ENCODE peak calls at places on chromosomes 16 and 17, in four cellular contexts. C is A549, A is K562, N is HepG2. E is an unnamed sample.

GRCh38 chr16:24491721-24492120 is 47.6 kb upstream of the RBBP6 start:
- DNase-seq in A (no peak), C (no peak), N (no peak), E (no peak)

GRCh38 chr17:57463103-57463885 is 207.0 kb downstream of the MSI2 start:
- DNase-seq in A (peak), N (peak), C (peak), E (peak)

GRCh38 chr16:4624827-4625616 is 396 bp downstream of the MGRN1 start:
- DNase-seq in A (peak), N (peak), C (no peak), E (peak)

GRCh38 chr16:78045865-78046581 is 23.7 kb downstream of the CLEC3A start:
- DNase-seq in A (peak), C (peak), N (peak), E (peak)

GRCh38 chr16:83995756-83996155 is 27.7 kb downstream of the NECAB2 start:
- DNase-seq in N (no peak), C (no peak), A (peak), E (peak)

GRCh38 chr16:24552705-24553104 is 13.3 kb downstream of the RBBP6 start:
- DNase-seq in N (no peak), A (no peak), C (no peak), E (no peak)

GRCh38 chr16:48321307-48322036 is 63.7 kb downstream of the SIAH1 start:
- DNase-seq in C (no peak), N (no peak), A (no peak), E (peak)

GRCh38 chr17:47618416-47618815 is 31.3 kb upstream of the KPNB1 start:
- DNase-seq in A (no peak), C (peak), N (peak), E (peak)

GRCh38 chr16:71500964-71501363 is 11.8 kb upstream of the ZNF19 start:
- DNase-seq in C (no peak), N (no peak), A (no peak), E (no peak)

GRCh38 chr17:9023389-9024210 is 2.3 kb downstream of the NTN1 start:
- DNase-seq in N (no peak), A (no peak), C (no peak), E (no peak)

GRCh38 chr16:10511829-10512228 is 68.6 kb downstream of the EMP2 start:
- DNase-seq in A (no peak), C (no peak), N (no peak), E (no peak)

GRCh38 chr17:81922566-81923301 is 4.8 kb upstream of the SIRT7 start:
- DNase-seq in C (no peak), A (peak), N (no peak), E (no peak)

GRCh38 chr16:49382916-49383315 is 9.3 kb downstream of the C16orf78 start:
- DNase-seq in N (peak), A (peak), C (no peak), E (no peak)

GRCh38 chr17:556431-556995 is 158.1 kb downstream of the VPS53 start:
- DNase-seq in N (no peak), A (no peak), C (no peak), E (no peak)

GRCh38 chr17:69523252-69523861 is 108.9 kb downstream of the MAP2K6 start:
- DNase-seq in N (peak), C (peak), A (peak), E (peak)

GRCh38 chr16:49608801-49609200 is 235.2 kb downstream of the C16orf78 start:
- DNase-seq in N (peak), A (peak), C (no peak), E (peak)

GRCh38 chr17:2068589-2069051 is 13.7 kb downstream of the HIC1 start:
- DNase-seq in A (no peak), C (no peak), N (no peak), E (peak)

GRCh38 chr16:57514891-57515600 is 21.3 kb downstream of the CCDC102A start:
- DNase-seq in A (no peak), C (no peak), N (no peak), E (no peak)

GRCh38 chr16:67649494-67649931 is 4.6 kb downstream of the CARMIL2 start:
- DNase-seq in C (no peak), N (no peak), A (no peak), E (no peak)

GRCh38 chr17:28460901-28461300 is 12.5 kb upstream of the SLC13A2 start:
- DNase-seq in N (no peak), A (no peak), C (no peak), E (no peak)

GRCh38 chr17:29138991-29139682 is 41.1 kb downstream of the MYO18A start:
- DNase-seq in N (no peak), C (no peak), A (no peak), E (no peak)

GRCh38 chr17:38604479-38605229 is 1.1 kb downstream of the SRCIN1 start:
- DNase-seq in N (peak), A (peak), C (peak), E (no peak)

GRCh38 chr17:11272191-11272590 is 31.2 kb downstream of the SHISA6 start:
- DNase-seq in N (no peak), C (no peak), A (no peak), E (no peak)

GRCh38 chr17:35241520-35241919 is 1.4 kb upstream of the SLFN5 start:
- DNase-seq in A (no peak), N (no peak), C (no peak), E (no peak)

GRCh38 chr16:81469710-81470481 is 25.3 kb downstream of the CMIP start:
- DNase-seq in C (no peak), N (no peak), A (peak), E (no peak)

GRCh38 chr17:58335779-58336455 is 7.3 kb upstream of the TSPOAP1 start:
- DNase-seq in C (no peak), N (peak), A (peak), E (no peak)

GRCh38 chr16:66605177-66605999 is 884 bp downstream of the CMTM3 start:
- DNase-seq in C (peak), N (peak), A (peak), E (peak)

GRCh38 chr17:32928527-32929287 is 754 bp downstream of the TMEM98 start:
- DNase-seq in C (no peak), N (no peak), A (no peak), E (peak)

GRCh38 chr17:76558210-76559095 is 18.6 kb downstream of the PRCD start:
- DNase-seq in C (no peak), N (no peak), A (peak), E (peak)

GRCh38 chr16:51343411-51343810 is 192.3 kb upstream of the SALL1 start:
- DNase-seq in N (no peak), A (no peak), C (no peak), E (peak)

GRCh38 chr17:49121696-49122292 is 10.8 kb upstream of the B4GALNT2 start:
- DNase-seq in A (no peak), C (no peak), N (no peak), E (no peak)

GRCh38 chr16:81314603-81315270 is at the start of gene GAN:
- DNase-seq in A (peak), C (peak), N (peak), E (peak)

GRCh38 chr17:61478026-61478789 is 26.0 kb downstream of the TBX4 start:
- DNase-seq in A (no peak), N (no peak), C (no peak), E (peak)

GRCh38 chr16:67723151-67723915 is 4.2 kb upstream of the GFOD2 start:
- DNase-seq in N (no peak), C (no peak), A (no peak), E (peak)

GRCh38 chr16:77298638-77299360 is 99.6 kb downstream of the SYCE1L start:
- DNase-seq in N (no peak), C (peak), A (no peak), E (peak)

GRCh38 chr16:68644715-68645493 is at the start of gene CDH3:
- DNase-seq in C (no peak), N (no peak), A (no peak), E (no peak)

DNA sequence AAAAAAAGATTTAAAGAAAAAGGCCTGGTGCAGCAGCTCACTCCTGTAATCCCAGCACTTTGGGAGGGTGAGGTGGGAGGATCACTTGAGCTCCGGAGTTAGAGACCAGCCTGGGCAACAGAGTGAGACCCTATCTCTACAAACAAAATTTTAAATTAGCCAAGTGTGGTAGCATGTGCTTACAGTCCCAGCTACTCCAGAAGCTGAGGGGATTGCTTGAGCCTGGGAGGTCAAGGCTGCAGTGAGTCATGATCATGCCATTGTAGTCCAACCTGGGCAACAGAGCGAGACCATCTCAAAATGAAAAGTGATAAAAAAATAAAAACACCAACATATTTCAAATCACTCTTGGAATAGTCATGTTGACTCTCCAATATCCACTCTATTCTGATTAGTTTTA is 2.7 kb upstream of the KANSL1 start:
- DNase-seq in C (no peak), A (no peak), N (no peak), E (no peak)
- TF ChIP-seq MAZ in C (no peak), A (no peak), N (no peak), E (no peak)

GRCh38 chr17:64131606-64132270 is 1.8 kb upstream of the ERN1 start:
- DNase-seq in A (no peak), C (no peak), N (no peak), E (no peak)

GRCh38 chr17:64134216-64134970 is 4.4 kb upstream of the ERN1 start:
- DNase-seq in C (no peak), N (peak), A (no peak), E (no peak)

GRCh38 chr17:64134996-64135395 is 5.1 kb upstream of the ERN1 start:
- DNase-seq in C (no peak), N (no peak), A (no peak), E (no peak)

GRCh38 chr17:64130559-64131001 is 636 bp upstream of the ERN1 start:
- DNase-seq in A (no peak), C (no peak), N (no peak), E (peak)

GRCh38 chr17:64133546-64134215 is 3.7 kb upstream of the ERN1 start:
- DNase-seq in A (peak), C (peak), N (peak), E (peak)
- TF ChIP-seq MAZ in A (no peak), C (no peak), N (no peak), E (no peak)

GRCh38 chr17:80147035-80147939 is at the start of gene EIF4A3:
- DNase-seq in A (peak), N (peak), C (peak), E (peak)

GRCh38 chr17:80142929-80143328 is 4.0 kb downstream of the EIF4A3 start:
- DNase-seq in N (no peak), C (no peak), A (no peak), E (no peak)

GRCh38 chr17:80145076-80146075 is 1.6 kb downstream of the EIF4A3 start:
- DNase-seq in A (no peak), C (no peak), N (no peak), E (peak)

GRCh38 chr17:80141463-80142165 is 5.3 kb downstream of the EIF4A3 start:
- DNase-seq in N (no peak), C (no peak), A (no peak), E (no peak)

DNA sequence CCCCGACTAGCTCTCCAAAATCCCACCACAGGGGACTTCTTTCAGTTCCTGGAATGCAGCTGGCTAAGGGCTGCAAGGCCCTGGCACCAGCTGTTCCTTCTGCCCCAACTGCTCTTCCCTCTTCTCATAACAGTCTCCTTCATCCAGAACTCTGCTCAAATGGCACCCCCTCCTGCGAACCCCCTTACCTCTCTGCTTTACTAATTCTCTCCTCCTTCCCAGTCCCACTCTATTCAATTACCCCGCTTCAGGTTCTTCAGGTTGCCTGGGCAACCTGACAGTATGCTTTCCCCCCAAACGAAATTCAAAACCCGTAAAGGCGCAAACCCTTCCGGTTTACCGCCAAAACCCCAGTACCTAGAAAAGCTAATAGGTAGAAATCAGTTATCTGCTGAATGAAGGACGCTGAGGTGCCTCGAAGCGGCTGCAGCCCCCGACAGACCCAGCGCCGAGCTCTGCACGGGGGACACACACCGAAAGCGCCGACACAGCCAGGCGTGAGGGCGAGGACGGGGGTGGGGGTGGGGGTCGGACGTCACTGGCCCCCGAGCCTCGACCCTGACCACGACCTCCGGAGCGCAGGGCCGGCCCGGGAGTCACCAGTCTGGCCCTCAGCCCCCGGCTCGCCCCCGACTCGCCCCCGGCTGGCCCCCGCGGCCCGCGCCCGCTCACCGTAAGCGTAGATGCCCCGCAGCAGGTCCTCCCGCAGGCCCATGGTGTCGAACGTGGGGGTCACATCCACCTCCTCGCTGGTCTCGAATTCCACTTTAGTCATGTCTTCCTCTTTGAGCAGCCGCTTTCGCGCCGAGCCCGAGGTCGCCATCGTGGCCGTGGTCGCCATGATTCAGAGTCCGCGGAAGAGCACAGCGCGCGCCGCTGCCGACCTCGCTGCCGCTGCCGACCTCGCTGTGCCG is 550 bp downstream of the EIF4A3 start:
- DNase-seq in A (peak), N (no peak), C (no peak), E (peak)
- TF ChIP-seq MAZ in A (no peak), N (no peak), C (no peak), E (no peak)

GRCh38 chr16:85878875-85879274 is 20.1 kb upstream of the IRF8 start:
- DNase-seq in C (no peak), N (no peak), A (no peak), E (peak)
- TF ChIP-seq MAZ in C (no peak), N (no peak), A (no peak), E (no peak)

GRCh38 chr17:66829883-66830282 is 5.0 kb upstream of the CACNG5 start:
- DNase-seq in A (no peak), C (no peak), N (no peak), E (no peak)
- TF ChIP-seq MAZ in A (no peak), C (no peak), N (no peak), E (no peak)

GRCh38 chr16:54400261-54400660 is 113.7 kb upstream of the IRX3 start:
- DNase-seq in N (no peak), A (no peak), C (no peak), E (no peak)

GRCh38 chr16:54403580-54403979 is 117.0 kb upstream of the IRX3 start:
- DNase-seq in C (no peak), A (no peak), N (no peak), E (no peak)

GRCh38 chr16:54398986-54399385 is 112.4 kb upstream of the IRX3 start:
- DNase-seq in C (no peak), A (no peak), N (no peak), E (no peak)

GRCh38 chr16:54402270-54402669 is 115.7 kb upstream of the IRX3 start:
- DNase-seq in C (no peak), A (no peak), N (no peak), E (no peak)

DNA sequence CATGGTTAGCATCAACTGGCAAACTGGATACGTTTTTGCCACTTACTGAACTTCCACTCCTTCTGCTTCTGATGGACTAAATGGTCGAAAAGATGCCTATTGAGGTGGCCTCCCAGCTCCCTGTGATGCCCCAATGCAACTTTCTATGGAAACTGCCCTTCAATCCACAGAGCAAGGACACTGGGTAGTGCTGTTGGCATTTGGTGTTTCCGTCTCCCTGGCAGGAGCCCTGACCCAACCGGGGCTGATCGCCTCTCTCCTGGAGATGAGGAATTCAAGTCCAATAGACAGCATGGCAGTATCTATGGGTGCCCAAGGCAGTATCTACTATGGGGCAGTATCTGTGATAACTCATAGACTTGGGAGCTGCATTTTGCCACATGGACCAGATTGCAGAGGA is 116.3 kb upstream of the IRX3 start:
- DNase-seq in A (no peak), N (no peak), C (no peak), E (no peak)
- TF ChIP-seq MAZ in A (no peak), N (no peak), C (no peak), E (no peak)

GRCh38 chr17:60102632-60103047 is 23.9 kb upstream of the HEATR6 start:
- DNase-seq in N (no peak), A (peak), C (peak), E (peak)
- TF ChIP-seq MAZ in N (no peak), A (no peak), C (no peak), E (no peak)

GRCh38 chr17:40371261-40371929 is 6.9 kb upstream of the GJD3 start:
- DNase-seq in A (peak), N (peak), C (no peak), E (no peak)
- TF ChIP-seq MAZ in A (no peak), N (no peak), C (no peak), E (no peak)

E was measured in IMR-90.